ENCODE peak calls at places on chromosomes 4 and X, in five cellular contexts. One of them, this sample, is unnamed.

GRCh38 chr4:140296335-140296753 is 77.1 kb upstream of the SCOC start:
- DNase-seq in IMR-90: peak; percentile 89
- DNase-seq in SK-N-SH: peak; percentile 31
- DNase-seq in K562: no peak
- DNase-seq in HepG2: peak; percentile 6
- DNase-seq in this sample: no peak

GRCh38 chr4:34422472-34422871 is 1821.8 kb downstream of the ARAP2 start:
- DNase-seq in SK-N-SH: no peak
- DNase-seq in IMR-90: no peak
- DNase-seq in HepG2: no peak
- DNase-seq in K562: no peak
- DNase-seq in this sample: no peak

GRCh38 chrX:69603566-69604194 is 12.2 kb upstream of the EDA start:
- DNase-seq in HepG2: no peak
- DNase-seq in SK-N-SH: no peak
- DNase-seq in K562: peak; percentile 7
- DNase-seq in IMR-90: no peak
- DNase-seq in this sample: no peak

GRCh38 chr4:159946983-159947645 is 844.2 kb downstream of the RAPGEF2 start:
- DNase-seq in HepG2: peak; percentile 52
- DNase-seq in K562: peak; percentile 16
- DNase-seq in IMR-90: peak; percentile 45
- DNase-seq in SK-N-SH: peak; percentile 40
- DNase-seq in this sample: peak; percentile 2

GRCh38 chr4:51831133-51831532 is 11.8 kb upstream of the DCUN1D4 start:
- DNase-seq in SK-N-SH: peak; percentile 36
- DNase-seq in HepG2: peak; percentile 46
- DNase-seq in IMR-90: peak; percentile 51
- DNase-seq in K562: peak; percentile 72
- DNase-seq in this sample: no peak

GRCh38 chr4:182090186-182090585 is 153.0 kb upstream of the TENM3 start:
- DNase-seq in K562: no peak
- DNase-seq in SK-N-SH: peak; percentile 66
- DNase-seq in HepG2: no peak
- DNase-seq in IMR-90: no peak
- DNase-seq in this sample: no peak

GRCh38 chrX:96837808-96838207 is 45.9 kb upstream of the RPA4 start:
- DNase-seq in IMR-90: peak; percentile 8
- DNase-seq in SK-N-SH: no peak
- DNase-seq in HepG2: no peak
- DNase-seq in K562: no peak
- DNase-seq in this sample: no peak

GRCh38 chr4:165194368-165194767 is 13.0 kb upstream of the KLHL2 start:
- DNase-seq in SK-N-SH: no peak
- DNase-seq in HepG2: no peak
- DNase-seq in IMR-90: no peak
- DNase-seq in K562: no peak
- DNase-seq in this sample: no peak

GRCh38 chr4:102252171-102252570 is 93.1 kb downstream of the SLC39A8 start:
- DNase-seq in IMR-90: no peak
- DNase-seq in K562: no peak
- DNase-seq in HepG2: no peak
- DNase-seq in SK-N-SH: no peak
- DNase-seq in this sample: no peak

GRCh38 chr4:128275351-128275750 is 12.3 kb downstream of the PGRMC2 start:
- DNase-seq in HepG2: no peak
- DNase-seq in K562: no peak
- DNase-seq in IMR-90: peak; percentile 67
- DNase-seq in SK-N-SH: no peak
- DNase-seq in this sample: no peak

GRCh38 chrX:386768-387575 is at the start of gene PPP2R3B:
- DNase-seq in HepG2: peak; percentile 93
- DNase-seq in K562: peak; percentile 95
- DNase-seq in IMR-90: peak; percentile 98
- DNase-seq in SK-N-SH: peak; percentile 100
- DNase-seq in this sample: peak; percentile 95

GRCh38 chr4:123822353-123822752 is 425.8 kb downstream of the SPRY1 start:
- DNase-seq in K562: no peak
- DNase-seq in IMR-90: no peak
- DNase-seq in SK-N-SH: no peak
- DNase-seq in HepG2: no peak
- DNase-seq in this sample: no peak

GRCh38 chr4:174467107-174467506 is 55.2 kb downstream of the HPGD start:
- DNase-seq in SK-N-SH: no peak
- DNase-seq in HepG2: no peak
- DNase-seq in IMR-90: no peak
- DNase-seq in K562: no peak
- DNase-seq in this sample: no peak

GRCh38 chr4:74635490-74636123 is 158.7 kb downstream of the BTC start:
- DNase-seq in HepG2: no peak
- DNase-seq in IMR-90: no peak
- DNase-seq in K562: no peak
- DNase-seq in SK-N-SH: no peak
- DNase-seq in this sample: no peak

GRCh38 chr4:118270492-118270891 is 82.3 kb downstream of the PRSS12 start:
- DNase-seq in SK-N-SH: peak; percentile 37
- DNase-seq in HepG2: peak; percentile 41
- DNase-seq in K562: peak; percentile 57
- DNase-seq in IMR-90: peak; percentile 66
- DNase-seq in this sample: no peak

GRCh38 chr4:150130953-150131352 is 52.7 kb downstream of the DCLK2 start:
- DNase-seq in K562: no peak
- DNase-seq in SK-N-SH: no peak
- DNase-seq in HepG2: no peak
- DNase-seq in IMR-90: peak; percentile 83
- DNase-seq in this sample: no peak

GRCh38 chr4:41506071-41506470 is 31.9 kb upstream of the LIMCH1 start:
- DNase-seq in K562: no peak
- DNase-seq in SK-N-SH: no peak
- DNase-seq in IMR-90: peak; percentile 13
- DNase-seq in HepG2: no peak
- DNase-seq in this sample: no peak

GRCh38 chr4:52358855-52359254 is 300.2 kb downstream of the USP46 start:
- DNase-seq in SK-N-SH: no peak
- DNase-seq in IMR-90: no peak
- DNase-seq in K562: no peak
- DNase-seq in HepG2: no peak
- DNase-seq in this sample: no peak

GRCh38 chr4:140237616-140238352 is 83.8 kb upstream of the MAML3 start:
- DNase-seq in IMR-90: peak; percentile 93
- DNase-seq in K562: no peak
- DNase-seq in HepG2: no peak
- DNase-seq in SK-N-SH: peak; percentile 88
- DNase-seq in this sample: no peak

GRCh38 chrX:17278961-17279360 is 96.0 kb upstream of the NHS start:
- DNase-seq in HepG2: no peak
- DNase-seq in K562: no peak
- DNase-seq in SK-N-SH: no peak
- DNase-seq in IMR-90: no peak
- DNase-seq in this sample: no peak

GRCh38 chr4:47562297-47562696 is 77.2 kb downstream of the ATP10D start:
- DNase-seq in SK-N-SH: no peak
- DNase-seq in HepG2: no peak
- DNase-seq in IMR-90: no peak
- DNase-seq in K562: no peak
- DNase-seq in this sample: no peak

GRCh38 chrX:155577682-155578081 is 35.1 kb downstream of the TMLHE start:
- DNase-seq in SK-N-SH: no peak
- DNase-seq in K562: no peak
- DNase-seq in IMR-90: no peak
- DNase-seq in HepG2: no peak
- DNase-seq in this sample: peak; percentile 2

GRCh38 chrX:4570141-4570540 is 856.7 kb upstream of the PRKX start:
- DNase-seq in SK-N-SH: no peak
- DNase-seq in K562: no peak
- DNase-seq in HepG2: no peak
- DNase-seq in IMR-90: no peak
- DNase-seq in this sample: no peak

GRCh38 chr4:22978656-22979055 is 285.9 kb downstream of the GBA3 start:
- DNase-seq in K562: no peak
- DNase-seq in SK-N-SH: no peak
- DNase-seq in IMR-90: no peak
- DNase-seq in HepG2: no peak
- DNase-seq in this sample: no peak

GRCh38 chrX:39253551-39253950 is 452.3 kb downstream of the MID1IP1 start:
- DNase-seq in K562: no peak
- DNase-seq in SK-N-SH: no peak
- DNase-seq in HepG2: no peak
- DNase-seq in IMR-90: no peak
- DNase-seq in this sample: no peak

GRCh38 chr4:47528651-47529050 is 43.6 kb downstream of the ATP10D start:
- DNase-seq in SK-N-SH: no peak
- DNase-seq in K562: no peak
- DNase-seq in IMR-90: peak; percentile 67
- DNase-seq in HepG2: no peak
- DNase-seq in this sample: no peak

GRCh38 chrX:100802843-100803242 is 17.3 kb upstream of the CSTF2 start:
- DNase-seq in HepG2: no peak
- DNase-seq in SK-N-SH: no peak
- DNase-seq in IMR-90: no peak
- DNase-seq in K562: no peak
- DNase-seq in this sample: no peak

GRCh38 chr4:81031389-81032173 is 1.1 kb downstream of the BMP3 start:
- DNase-seq in IMR-90: no peak
- DNase-seq in K562: no peak
- DNase-seq in SK-N-SH: peak; percentile 8
- DNase-seq in HepG2: no peak
- DNase-seq in this sample: no peak

GRCh38 chrX:84907324-84907946 is 96.2 kb upstream of the APOOL start:
- DNase-seq in HepG2: no peak
- DNase-seq in SK-N-SH: peak; percentile 1
- DNase-seq in K562: peak; percentile 3
- DNase-seq in IMR-90: peak; percentile 5
- DNase-seq in this sample: no peak

GRCh38 chr4:169098054-169098896 is 88.2 kb upstream of the CBR4 start:
- DNase-seq in SK-N-SH: no peak
- DNase-seq in HepG2: no peak
- DNase-seq in IMR-90: peak; percentile 52
- DNase-seq in K562: peak; percentile 7
- DNase-seq in this sample: peak; percentile 61

GRCh38 chrX:120857240-120857639 is 18.4 kb downstream of the CT47B1 start:
- DNase-seq in HepG2: no peak
- DNase-seq in SK-N-SH: no peak
- DNase-seq in K562: no peak
- DNase-seq in IMR-90: no peak
- DNase-seq in this sample: no peak
- TF ChIP-seq MXI1 in HepG2: no peak
- TF ChIP-seq MXI1 in SK-N-SH: no peak
- TF ChIP-seq MXI1 in K562: no peak
- TF ChIP-seq MXI1 in IMR-90: no peak
- TF ChIP-seq MXI1 in this sample: no peak

GRCh38 chrX:68440438-68440837 is 7.1 kb upstream of the OPHN1 start:
- DNase-seq in SK-N-SH: no peak
- DNase-seq in IMR-90: no peak
- DNase-seq in K562: no peak
- DNase-seq in HepG2: no peak
- DNase-seq in this sample: no peak

GRCh38 chrX:68439341-68439740 is 6.0 kb upstream of the OPHN1 start:
- DNase-seq in SK-N-SH: no peak
- DNase-seq in IMR-90: no peak
- DNase-seq in HepG2: no peak
- DNase-seq in K562: no peak
- DNase-seq in this sample: no peak

GRCh38 chrX:68440940-68441339 is 7.6 kb upstream of the OPHN1 start:
- DNase-seq in HepG2: peak; percentile 12
- DNase-seq in K562: peak; percentile 54
- DNase-seq in IMR-90: peak; percentile 68
- DNase-seq in SK-N-SH: peak; percentile 42
- DNase-seq in this sample: no peak

GRCh38 chrX:68433981-68434299 is 645 bp upstream of the OPHN1 start:
- DNase-seq in HepG2: no peak
- DNase-seq in SK-N-SH: no peak
- DNase-seq in K562: no peak
- DNase-seq in IMR-90: no peak
- DNase-seq in this sample: no peak

DNA sequence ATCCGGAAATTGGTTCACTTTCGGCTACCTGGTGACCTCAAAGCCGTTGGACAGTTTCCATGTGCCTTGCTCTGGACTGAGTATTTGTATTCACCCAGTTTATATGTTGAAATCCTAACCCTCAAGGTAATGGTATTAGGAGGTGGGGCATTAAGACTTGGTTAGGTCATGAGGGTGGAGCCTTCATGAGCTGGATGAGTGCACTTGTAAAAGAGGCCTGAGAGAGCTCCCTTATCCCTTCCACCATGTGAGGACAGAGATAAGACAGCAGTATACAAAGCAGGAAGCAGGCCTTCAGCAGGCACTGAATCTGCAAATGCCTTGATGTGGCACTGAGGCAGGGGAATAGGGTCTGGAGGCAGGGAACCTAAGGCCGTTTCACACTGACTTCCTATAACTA is 5.3 kb upstream of the OPHN1 start:
- DNase-seq in K562: peak; percentile 81
- DNase-seq in HepG2: peak; percentile 30
- DNase-seq in SK-N-SH: no peak
- DNase-seq in IMR-90: no peak
- DNase-seq in this sample: no peak
- H2AFZ ChIP-seq in K562: peak overlapping the region; percentile 72
- H2AFZ ChIP-seq in HepG2: no peak overlapping the region
- H2AFZ ChIP-seq in SK-N-SH: no peak overlapping the region
- H2AFZ ChIP-seq in IMR-90: no peak overlapping the region
- H2AFZ ChIP-seq in this sample: no peak overlapping the region

DNA sequence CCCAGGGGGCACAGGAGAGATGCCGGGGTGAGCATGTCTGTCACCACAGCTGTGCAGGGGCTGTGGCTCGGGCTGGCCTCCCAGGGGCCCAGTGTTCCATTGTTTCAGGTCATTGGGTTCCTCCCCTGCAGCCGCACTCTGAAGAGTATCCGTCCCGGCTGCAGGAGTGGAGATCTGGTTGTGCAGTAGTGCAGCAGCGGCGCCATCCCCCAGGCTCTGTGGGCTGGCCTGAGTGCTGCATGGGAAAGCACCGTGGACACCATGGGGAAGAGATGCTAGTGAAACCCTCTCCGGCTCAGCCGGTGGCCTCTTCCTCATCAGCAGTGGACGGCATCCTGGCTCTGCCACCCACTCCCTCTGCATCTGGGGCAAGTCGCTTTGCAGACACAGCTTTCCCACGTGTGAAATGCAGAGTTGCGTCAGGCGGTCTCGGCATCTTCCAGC is 29.2 kb downstream of the TBC1D14 start:
- DNase-seq in IMR-90: no peak
- DNase-seq in K562: no peak
- DNase-seq in SK-N-SH: no peak
- DNase-seq in HepG2: no peak
- DNase-seq in this sample: no peak
- TF ChIP-seq MXI1 in IMR-90: no peak
- TF ChIP-seq MXI1 in K562: no peak
- TF ChIP-seq MXI1 in SK-N-SH: no peak
- TF ChIP-seq MXI1 in HepG2: no peak
- TF ChIP-seq MXI1 in this sample: no peak

DNA sequence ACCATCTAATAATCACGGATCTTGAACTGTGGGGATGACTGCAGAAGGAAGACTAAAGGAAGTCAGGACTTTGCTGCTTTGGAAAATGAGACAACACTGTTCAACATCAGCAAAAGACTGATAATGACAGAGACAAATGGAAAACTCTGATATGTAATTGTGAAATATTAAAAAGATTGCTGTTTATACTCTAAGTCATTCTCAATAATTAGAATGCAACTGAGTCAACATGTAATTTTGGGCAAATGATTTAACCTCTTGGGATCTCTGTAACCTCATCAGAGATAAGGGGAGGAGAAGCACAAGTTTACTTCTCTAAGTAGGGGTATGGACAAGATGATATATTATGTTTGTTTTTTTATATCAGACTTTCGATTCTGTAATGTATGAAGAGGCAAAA is 121.9 kb downstream of the GASK1B start:
- DNase-seq in HepG2: no peak
- DNase-seq in K562: no peak
- DNase-seq in IMR-90: no peak
- DNase-seq in SK-N-SH: no peak
- DNase-seq in this sample: no peak
- H2AFZ ChIP-seq in HepG2: no peak overlapping the region
- H2AFZ ChIP-seq in K562: no peak overlapping the region
- H2AFZ ChIP-seq in IMR-90: no peak overlapping the region
- H2AFZ ChIP-seq in SK-N-SH: peak overlapping the region; percentile 10
- H2AFZ ChIP-seq in this sample: no peak overlapping the region

This sample was measured in GM12878.